ENCODE peak calls at places on chromosomes 12 and 14, in nine cellular contexts. C, G, Q, L, I, S, T, M and X are unnamed samples.

GRCh38 chr14:69473271-69473670 is 11.3 kb upstream of the PLEKHD1 start:
- DNase-seq in C (no peak), G (no peak), Q (no peak), L (no peak), I (no peak), S (no peak), T (no peak), M (no peak), X (no peak)

GRCh38 chr12:123983822-123984485 is 10.9 kb downstream of the ZNF664 start:
- DNase-seq in C (peak; percentile 39), G (peak; percentile 72), Q (peak; percentile 25), L (peak; percentile 75), I (peak; percentile 16), S (no peak), T (no peak), M (no peak), X (no peak)

GRCh38 chr12:3137268-3137761 is 60.1 kb downstream of the TSPAN9 start:
- DNase-seq in C (no peak), G (no peak), Q (no peak), L (peak; percentile 51), I (peak; percentile 12), S (peak; percentile 84), T (no peak), M (no peak), X (no peak)

GRCh38 chr14:81669308-81669707 is 135.7 kb upstream of the SEL1L start:
- DNase-seq in C (no peak), G (no peak), Q (no peak), L (no peak), I (no peak), S (no peak), T (no peak), M (no peak), X (no peak)

GRCh38 chr12:8077207-8077606 is 4.9 kb upstream of the NECAP1 start:
- DNase-seq in C (no peak), G (no peak), Q (no peak), L (peak; percentile 62), I (no peak), S (no peak), T (no peak), M (no peak), X (no peak)

GRCh38 chr14:95408731-95409471 is 89.2 kb upstream of the CLMN start:
- DNase-seq in C (no peak), G (no peak), Q (no peak), L (no peak), I (no peak), S (no peak), T (no peak), M (peak; percentile 43), X (no peak)

GRCh38 chr14:72598328-72598727 is 295.6 kb downstream of the DPF3 start:
- DNase-seq in C (peak; percentile 55), G (no peak), Q (no peak), L (no peak), I (no peak), S (no peak), T (no peak), M (no peak), X (no peak)

GRCh38 chr12:124036117-124037109 is 63.4 kb downstream of the ZNF664 start:
- DNase-seq in C (peak; percentile 77), G (peak; percentile 44), Q (peak; percentile 11), L (peak; percentile 44), I (peak; percentile 9), S (no peak), T (no peak), M (peak; percentile 44), X (peak; percentile 68)

GRCh38 chr12:89475203-89475990 is 49.2 kb downstream of the GALNT4 start:
- DNase-seq in C (peak; percentile 18), G (no peak), Q (no peak), L (peak; percentile 30), I (no peak), S (no peak), T (no peak), M (no peak), X (no peak)

GRCh38 chr14:75449703-75450102 is 21.9 kb downstream of the JDP2 start:
- DNase-seq in C (no peak), G (no peak), Q (no peak), L (no peak), I (no peak), S (no peak), T (no peak), M (no peak), X (no peak)

GRCh38 chr14:99347561-99347960 is 75.6 kb upstream of the BCL11B start:
- DNase-seq in C (no peak), G (no peak), Q (no peak), L (no peak), I (no peak), S (no peak), T (no peak), M (no peak), X (no peak)

GRCh38 chr14:66104486-66104885 is 381.7 kb upstream of the CCDC196 start:
- DNase-seq in C (no peak), G (no peak), Q (no peak), L (no peak), I (no peak), S (no peak), T (no peak), M (no peak), X (no peak)

GRCh38 chr14:104891121-104891551 is 26.1 kb downstream of the CEP170B start:
- DNase-seq in C (no peak), G (no peak), Q (no peak), L (no peak), I (no peak), S (peak; percentile 22), T (no peak), M (no peak), X (no peak)

GRCh38 chr12:1201030-1201429 is 210.0 kb downstream of the ERC1 start:
- DNase-seq in C (no peak), G (no peak), Q (no peak), L (no peak), I (no peak), S (no peak), T (no peak), M (no peak), X (no peak)

GRCh38 chr12:50042693-50043092 is 14.7 kb upstream of the ASIC1 start:
- DNase-seq in C (no peak), G (no peak), Q (no peak), L (no peak), I (no peak), S (no peak), T (no peak), M (no peak), X (no peak)

GRCh38 chr12:131944601-131945251 is 5.0 kb upstream of the EP400 start:
- DNase-seq in C (no peak), G (no peak), Q (no peak), L (no peak), I (no peak), S (no peak), T (no peak), M (no peak), X (peak; percentile 74)

GRCh38 chr12:108811411-108812185 is 45.8 kb downstream of the SSH1 start:
- DNase-seq in C (no peak), G (no peak), Q (no peak), L (no peak), I (no peak), S (no peak), T (no peak), M (no peak), X (no peak)

GRCh38 chr12:128829870-128830504 is 6.2 kb upstream of the SLC15A4 start:
- DNase-seq in C (peak; percentile 73), G (peak; percentile 54), Q (no peak), L (no peak), I (no peak), S (no peak), T (peak; percentile 36), M (no peak), X (no peak)

GRCh38 chr14:56715938-56716337 is 94.3 kb downstream of the OTX2 start:
- DNase-seq in C (no peak), G (no peak), Q (no peak), L (no peak), I (no peak), S (no peak), T (no peak), M (no peak), X (no peak)

GRCh38 chr14:93089501-93090269 is 26.0 kb downstream of the ITPK1 start:
- DNase-seq in C (no peak), G (no peak), Q (no peak), L (no peak), I (no peak), S (no peak), T (no peak), M (no peak), X (no peak)

GRCh38 chr12:57096748-57097553 is 8.0 kb downstream of the NAB2 start:
- DNase-seq in C (peak; percentile 15), G (no peak), Q (no peak), L (no peak), I (no peak), S (no peak), T (no peak), M (peak; percentile 30), X (no peak)